ENCODE peak calls at places on chromosome 5, in four cellular contexts. J is HuH-7, K is neuronal stem cell, N is NCI-H748 treated with DMSO at 0.1 percent for 48 hours. X is an unnamed sample.

GRCh38 chr5:61313960-61314681 is 17.9 kb upstream of the ZSWIM6 start:
- DNase-seq in J (no peak), N (no peak), K (no peak), X (no peak)

GRCh38 chr5:122532035-122532434 is 220.0 kb downstream of the SNCAIP start:
- DNase-seq in K (no peak), J (no peak), N (no peak), X (no peak)

GRCh38 chr5:60495644-60496520 is 204.1 kb downstream of the DEPDC1B start:
- DNase-seq in J (no peak), N (no peak), K (no peak), X (peak; percentile 16)

GRCh38 chr5:93831449-93831848 is 90.0 kb upstream of the POU5F2 start:
- DNase-seq in K (no peak), J (no peak), N (no peak), X (no peak)

GRCh38 chr5:418681-419121 is 24.3 kb upstream of the EXOC3 start:
- DNase-seq in N (no peak), J (no peak), K (no peak), X (no peak)

GRCh38 chr5:89268460-89268859 is 385.5 kb upstream of the MEF2C start:
- DNase-seq in J (no peak), N (no peak), K (no peak), X (no peak)

GRCh38 chr5:138702827-138703194 is 50.4 kb upstream of the CTNNA1 start:
- DNase-seq in N (no peak), J (no peak), K (no peak), X (no peak)

GRCh38 chr5:159441441-159441840 is 111.2 kb upstream of the IL12B start:
- DNase-seq in K (no peak), J (peak; percentile 17), N (no peak), X (no peak)

GRCh38 chr5:177290816-177291596 is 12.5 kb downstream of the RAB24 start:
- DNase-seq in J (no peak), K (no peak), N (no peak), X (no peak)

GRCh38 chr5:12837592-12837991 is 933.3 kb upstream of the CTNND2 start:
- DNase-seq in N (no peak), K (no peak), J (no peak), X (no peak)

GRCh38 chr5:40689442-40689841 is 9.7 kb downstream of the PTGER4 start:
- DNase-seq in K (no peak), J (no peak), N (no peak), X (no peak)

GRCh38 chr5:81772488-81772887 is 21.6 kb upstream of the SSBP2 start:
- DNase-seq in K (no peak), J (no peak), N (no peak), X (no peak)

GRCh38 chr5:112203229-112203628 is 215.8 kb downstream of the EPB41L4A start:
- DNase-seq in J (no peak), N (no peak), K (no peak), X (no peak)

GRCh38 chr5:172659909-172660628 is 19.0 kb downstream of the NEURL1B start:
- DNase-seq in J (peak; percentile 90), K (peak; percentile 67), N (no peak), X (peak; percentile 47)

GRCh38 chr5:76451046-76451701 is 48.1 kb downstream of the IQGAP2 start:
- DNase-seq in N (no peak), J (no peak), K (no peak), X (no peak)

GRCh38 chr5:128966846-128967245 is 1.6 kb downstream of the SLC27A6 start:
- DNase-seq in K (no peak), N (no peak), J (no peak), X (no peak)

GRCh38 chr5:5344051-5344571 is 78.4 kb upstream of the ICE1 start:
- DNase-seq in J (no peak), N (no peak), K (no peak), X (no peak)

GRCh38 chr5:149170292-149170691 is 29.0 kb downstream of the ABLIM3 start:
- DNase-seq in N (no peak), K (no peak), J (no peak), X (peak; percentile 73)

GRCh38 chr5:108003178-108003577 is 332.4 kb upstream of the EFNA5 start:
- DNase-seq in N (no peak), K (no peak), J (peak; percentile 17), X (no peak)

X was measured in NCI-H510A treated with DMSO at 0.1 percent for 48 hours.